ENCODE peak calls at places on chromosomes 11 and 22, in four cellular contexts. J is dorsolateral prefrontal cortex, O is lower leg skin, Z is colonic mucosa. F is an unnamed sample.

GRCh38 chr11:65426839-65427690 is 4.5 kb downstream of the NEAT1 start:
- DNase-seq in J (peak), O (peak), Z (peak), F (peak)

GRCh38 chr22:36341640-36342041 is 46.1 kb downstream of the MYH9 start:
- DNase-seq in J (no peak), O (no peak), Z (no peak), F (no peak)

GRCh38 chr11:45655831-45656230 is 9.6 kb downstream of the CHST1 start:
- DNase-seq in J (no peak), O (peak), Z (no peak), F (no peak)

GRCh38 chr11:32713496-32713895 is 81.0 kb downstream of the CCDC73 start:
- DNase-seq in J (no peak), O (no peak), Z (no peak), F (no peak)

GRCh38 chr11:117717485-117718314 is 79.3 kb downstream of the DSCAML1 start:
- DNase-seq in J (peak), O (no peak), Z (peak), F (peak)

GRCh38 chr11:17691550-17691949 is 27.8 kb upstream of the MYOD1 start:
- DNase-seq in J (no peak), O (no peak), Z (no peak), F (no peak)

GRCh38 chr11:17389205-17389956 is 922 bp upstream of the KCNJ11 start:
- DNase-seq in J (peak), O (peak), Z (peak), F (peak)

GRCh38 chr11:126583594-126583993 is 228.1 kb downstream of the ST3GAL4 start:
- DNase-seq in J (no peak), O (no peak), Z (no peak), F (no peak)

GRCh38 chr11:129215506-129216245 is 23.6 kb upstream of the ARHGAP32 start:
- DNase-seq in J (no peak), O (no peak), Z (no peak), F (no peak)

GRCh38 chr22:18000441-18001039 is 23.8 kb downstream of the MICAL3 start:
- DNase-seq in J (no peak), O (no peak), Z (peak), F (peak)

GRCh38 chr11:60307507-60308195 is 19.4 kb upstream of the MS4A6E start:
- DNase-seq in J (no peak), O (no peak), Z (no peak), F (no peak)

GRCh38 chr22:37599161-37599560 is 9.5 kb upstream of the GGA1 start:
- DNase-seq in J (no peak), O (no peak), Z (peak), F (no peak)

GRCh38 chr11:95338430-95338991 is 107.5 kb upstream of the SESN3 start:
- DNase-seq in J (no peak), O (no peak), Z (peak), F (peak)

GRCh38 chr11:65987336-65987735 is 14.6 kb downstream of the EIF1AD start:
- DNase-seq in J (no peak), O (no peak), Z (no peak), F (no peak)

GRCh38 chr22:19882446-19883381 is 28.0 kb upstream of the GNB1L start:
- DNase-seq in J (peak), O (peak), Z (peak), F (no peak)

GRCh38 chr11:66768088-66768521 is 39.1 kb upstream of the SPTBN2 start:
- DNase-seq in J (no peak), O (no peak), Z (no peak), F (no peak)

GRCh38 chr11:33919645-33920044 is 27.8 kb upstream of the LMO2 start:
- DNase-seq in J (no peak), O (no peak), Z (no peak), F (no peak)

GRCh38 chr11:114073506-114074381 is 14.2 kb downstream of the ZBTB16 start:
- DNase-seq in J (no peak), O (peak), Z (no peak), F (no peak)

GRCh38 chr11:23585700-23586099 is 725.4 kb upstream of the CCDC179 start:
- DNase-seq in J (no peak), O (no peak), Z (no peak), F (no peak)

GRCh38 chr11:5684627-5685362 is at the start of gene TRIM5:
- DNase-seq in J (peak), O (peak), Z (peak), F (peak)

GRCh38 chr11:72684236-72684912 is 10.2 kb upstream of the PDE2A start:
- DNase-seq in J (no peak), O (peak), Z (peak), F (peak)

GRCh38 chr22:41488076-41488475 is 19.2 kb downstream of the ACO2 start:
- DNase-seq in J (no peak), O (no peak), Z (no peak), F (no peak)

GRCh38 chr11:66133216-66133775 is 63.2 kb downstream of the PACS1 start:
- DNase-seq in J (no peak), O (no peak), Z (no peak), F (peak)

GRCh38 chr11:67032830-67033555 is 10.1 kb downstream of the SYT12 start:
- DNase-seq in J (no peak), O (no peak), Z (no peak), F (no peak)

GRCh38 chr22:42919199-42919598 is 62.1 kb upstream of the ARFGAP3 start:
- DNase-seq in J (no peak), O (no peak), Z (no peak), F (no peak)

GRCh38 chr11:126304457-126305072 is 705 bp downstream of the DCPS start:
- DNase-seq in J (no peak), O (no peak), Z (no peak), F (no peak)

GRCh38 chr11:17743808-17744119 is 9.2 kb downstream of the KCNC1 start:
- DNase-seq in J (no peak), O (no peak), Z (no peak), F (no peak)

GRCh38 chr11:115317428-115318185 is 186.6 kb downstream of the CADM1 start:
- DNase-seq in J (no peak), O (no peak), Z (no peak), F (no peak)

GRCh38 chr11:100640646-100641045 is 46.4 kb upstream of the ARHGAP42 start:
- DNase-seq in J (no peak), O (no peak), Z (no peak), F (no peak)

GRCh38 chr11:130548491-130548833 is 100.0 kb downstream of the ADAMTS15 start:
- DNase-seq in J (no peak), O (no peak), Z (no peak), F (no peak)
- TF ChIP-seq CTCF in J (no peak), O (no peak), Z (no peak), F (no peak)

GRCh38 chr11:92226331-92227232 is 2.0 kb downstream of the FAT3 start:
- DNase-seq in J (peak), O (no peak), Z (no peak), F (no peak)

GRCh38 chr11:92225206-92225562 is 566 bp downstream of the FAT3 start:
- DNase-seq in J (no peak), O (no peak), Z (no peak), F (no peak)

GRCh38 chr11:92225563-92226308 is 1.1 kb downstream of the FAT3 start:
- DNase-seq in J (peak), O (no peak), Z (peak), F (no peak)

GRCh38 chr11:92222701-92223100 is 1.9 kb upstream of the FAT3 start:
- DNase-seq in J (no peak), O (no peak), Z (no peak), F (peak)

DNA sequence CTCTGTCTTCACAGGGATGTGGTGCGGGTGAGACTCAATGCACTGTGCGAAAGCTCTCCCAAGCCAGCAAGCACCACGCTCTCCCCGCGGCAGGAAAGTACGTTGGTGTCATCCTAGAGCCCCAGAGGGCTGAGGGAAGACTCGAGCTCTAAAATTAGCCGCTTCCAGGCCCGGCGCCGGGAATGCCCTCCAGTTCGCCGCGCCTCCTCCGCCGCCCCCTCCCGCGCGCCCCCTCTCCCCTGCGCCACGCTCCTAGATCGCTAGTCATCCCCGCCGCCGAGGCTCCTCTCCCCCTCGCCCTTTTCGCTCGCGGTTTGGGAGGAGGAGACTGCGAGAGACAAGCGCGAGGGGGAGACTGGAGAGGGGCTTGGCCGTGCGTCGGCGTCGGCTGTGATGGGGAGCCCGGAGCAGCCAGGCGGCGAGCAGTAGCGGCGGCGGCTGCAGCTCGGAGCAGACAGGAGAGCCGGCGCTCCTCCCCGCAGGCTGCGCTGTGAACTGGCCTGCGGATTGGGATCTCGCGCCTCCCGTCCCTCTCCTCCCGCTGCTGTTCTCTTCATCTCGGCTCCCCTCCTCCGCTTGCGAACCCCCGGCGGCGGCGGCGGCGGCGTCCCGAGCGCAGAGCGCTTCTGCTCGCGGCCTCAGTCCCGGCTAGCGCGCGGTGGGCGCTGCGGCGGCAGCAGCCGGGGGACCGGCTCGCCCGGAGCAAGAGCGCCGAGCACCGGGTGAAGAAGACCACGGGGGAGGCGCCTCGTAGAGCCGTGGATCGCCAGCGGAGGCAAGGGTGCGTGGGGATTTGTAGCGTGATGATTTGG is at the start of gene FAT3:
- DNase-seq in J (peak), O (no peak), Z (peak), F (no peak)
- H3K4me3 ChIP-seq in J (peak), O (no peak), Z (peak), F (no peak)

DNA sequence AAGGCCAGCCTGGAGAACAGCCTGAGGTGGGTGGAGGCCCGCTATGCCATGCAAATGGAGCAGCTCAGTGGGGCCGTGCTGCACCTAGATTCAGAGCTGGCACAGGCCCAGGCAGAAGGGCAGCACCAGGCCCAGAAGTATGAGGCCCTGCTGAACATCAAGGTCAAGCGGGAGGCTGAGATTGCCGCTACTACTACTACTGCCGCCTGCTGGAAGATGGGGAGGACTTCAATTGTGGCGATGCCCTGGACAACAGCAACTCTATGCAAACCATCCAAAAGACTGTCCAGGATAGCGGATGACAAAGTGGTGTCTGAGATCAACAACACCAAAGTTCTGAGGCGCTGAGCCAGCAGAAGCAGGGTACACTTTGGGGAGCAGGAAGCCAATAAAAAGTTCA is 3.1 kb upstream of the TMEM218 start:
- DNase-seq in J (no peak), O (no peak), Z (no peak), F (no peak)
- TF ChIP-seq CTCF in J (no peak), O (no peak), Z (no peak), F (no peak)

GRCh38 chr11:35144103-35144741 is 5.3 kb downstream of the CD44 start:
- DNase-seq in J (no peak), O (no peak), Z (no peak), F (no peak)
- H3K4me3 ChIP-seq in J (no peak), O (no peak), Z (no peak), F (no peak)

GRCh38 chr22:44391026-44391425 is 78.3 kb upstream of the SHISAL1 start:
- DNase-seq in J (peak), O (peak), Z (no peak), F (no peak)
- TF ChIP-seq CTCF in J (no peak), O (no peak), Z (no peak), F (no peak)

DNA sequence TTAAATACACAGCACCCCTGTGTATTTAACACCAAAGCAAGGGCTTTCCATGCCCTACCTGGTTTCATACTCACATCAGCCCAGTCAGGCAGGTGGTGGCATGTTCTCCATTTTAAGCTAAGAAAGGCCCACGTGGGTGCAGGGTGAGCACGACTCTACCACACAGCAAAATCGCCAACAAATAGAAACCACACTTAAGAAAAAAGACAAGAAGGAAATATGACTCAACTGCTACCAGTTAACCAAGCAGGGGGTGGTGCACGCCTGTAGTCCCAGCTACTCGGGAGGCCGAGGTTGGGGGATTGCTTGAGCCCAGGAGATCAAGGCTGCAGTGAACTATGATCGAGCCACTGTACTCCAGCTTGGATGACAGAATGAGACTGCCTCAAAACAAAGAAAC is 35.2 kb upstream of the TFIP11 start:
- DNase-seq in J (no peak), O (no peak), Z (no peak), F (no peak)
- H3K4me3 ChIP-seq in J (no peak), O (no peak), Z (no peak), F (no peak)

F was measured in thyroid gland.